ENCODE peak calls at places on chromosome X, in seven cellular contexts. H is ELR, Y is activated B cell treated with CpG ODN at 0.5 μM for 24 hours, A is pons, I is T-helper 2 cell, T is NCI-H1436, L is T-helper 1 cell. V is an unnamed sample.

GRCh38 chrX:24760601-24761000 is 66.9 kb downstream of the POLA1 start:
- DNase-seq in H (peak; percentile 4), Y (no peak), A (no peak), I (no peak), T (no peak), L (no peak), V (no peak)

GRCh38 chrX:39149761-39150160 is 348.5 kb downstream of the MID1IP1 start:
- DNase-seq in H (peak; percentile 23), Y (peak; percentile 42), A (peak; percentile 60), I (peak; percentile 17), T (peak; percentile 48), L (peak; percentile 24), V (peak; percentile 71)

GRCh38 chrX:7027071-7027470 is 120.4 kb upstream of the STS start:
- DNase-seq in H (no peak), Y (no peak), A (no peak), I (no peak), T (no peak), L (no peak), V (no peak)

GRCh38 chrX:45232139-45232538 is 31.5 kb upstream of the DIPK2B start:
- DNase-seq in H (no peak), Y (no peak), A (no peak), I (no peak), T (no peak), L (no peak), V (no peak)

GRCh38 chrX:20432048-20432447 is 165.3 kb upstream of the RPS6KA3 start:
- DNase-seq in H (peak; percentile 62), Y (no peak), A (no peak), I (no peak), T (no peak), L (no peak), V (no peak)

GRCh38 chrX:104254442-104255115 is at the start of gene ESX1:
- DNase-seq in H (no peak), Y (no peak), A (no peak), I (no peak), T (no peak), L (no peak), V (peak; percentile 33)

GRCh38 chrX:20382518-20383291 is 116.0 kb upstream of the RPS6KA3 start:
- DNase-seq in H (peak; percentile 14), Y (no peak), A (no peak), I (no peak), T (no peak), L (no peak), V (no peak)

GRCh38 chrX:13028871-13029336 is 15.5 kb downstream of the FAM9C start:
- DNase-seq in H (peak; percentile 29), Y (no peak), A (no peak), I (no peak), T (no peak), L (no peak), V (no peak)

GRCh38 chrX:33307954-33308353 is 96.6 kb upstream of the DMD start:
- DNase-seq in H (no peak), Y (no peak), A (no peak), I (no peak), T (no peak), L (no peak), V (no peak)

GRCh38 chrX:20271186-20271585 is 4.5 kb upstream of the RPS6KA3 start:
- DNase-seq in H (no peak), Y (no peak), A (no peak), I (no peak), T (no peak), L (no peak), V (no peak)

GRCh38 chrX:109954333-109954732 is 48.6 kb upstream of the TMEM164 start:
- DNase-seq in H (peak; percentile 63), Y (no peak), A (no peak), I (no peak), T (no peak), L (no peak), V (no peak)

GRCh38 chrX:130080791-130081367 is 29.4 kb downstream of the ELF4 start:
- DNase-seq in H (no peak), Y (no peak), A (no peak), I (no peak), T (no peak), L (no peak), V (no peak)

GRCh38 chrX:34612036-34612435 is 45.0 kb downstream of the TMEM47 start:
- DNase-seq in H (no peak), Y (no peak), A (no peak), I (no peak), T (no peak), L (no peak), V (no peak)

GRCh38 chrX:13752141-13752540 is 17.6 kb downstream of the OFD1 start:
- DNase-seq in H (peak; percentile 25), Y (no peak), A (no peak), I (no peak), T (no peak), L (no peak), V (no peak)

GRCh38 chrX:30900227-30900626 is 11.2 kb upstream of the TAB3 start:
- DNase-seq in H (no peak), Y (no peak), A (no peak), I (no peak), T (no peak), L (no peak), V (no peak)

GRCh38 chrX:49187526-49187925 is 1.4 kb upstream of the PRICKLE3 start:
- DNase-seq in H (no peak), Y (no peak), A (no peak), I (no peak), T (no peak), L (no peak), V (no peak)

GRCh38 chrX:106007815-106008214 is 30.7 kb downstream of the SERPINA7 start:
- DNase-seq in H (no peak), Y (no peak), A (no peak), I (no peak), T (no peak), L (no peak), V (no peak)

GRCh38 chrX:104284407-104285000 is 29.8 kb upstream of the ESX1 start:
- DNase-seq in H (no peak), Y (no peak), A (no peak), I (no peak), T (no peak), L (no peak), V (peak; percentile 6)

GRCh38 chrX:116239944-116240391 is 69.4 kb downstream of the AGTR2 start:
- DNase-seq in H (peak; percentile 73), Y (no peak), A (no peak), I (no peak), T (no peak), L (no peak), V (no peak)

GRCh38 chrX:16770970-16771482 is 15.2 kb upstream of the TXLNG start:
- DNase-seq in H (no peak), Y (no peak), A (no peak), I (no peak), T (no peak), L (no peak), V (no peak)

GRCh38 chrX:20857746-20858145 is 516.5 kb upstream of the CNKSR2 start:
- DNase-seq in H (no peak), Y (no peak), A (peak; percentile 91), I (no peak), T (no peak), L (no peak), V (no peak)

GRCh38 chrX:108582151-108582550 is 142.5 kb downstream of the COL4A5 start:
- DNase-seq in H (no peak), Y (no peak), A (peak; percentile 95), I (no peak), T (no peak), L (no peak), V (no peak)

GRCh38 chrX:9318213-9318612 is 146.6 kb upstream of the TBL1X start:
- DNase-seq in H (no peak), Y (no peak), A (no peak), I (no peak), T (no peak), L (no peak), V (no peak)

GRCh38 chrX:38275615-38276014 is 51.7 kb downstream of the RPGR start:
- DNase-seq in H (peak; percentile 88), Y (no peak), A (no peak), I (no peak), T (no peak), L (no peak), V (no peak)

V was measured in nephron progenitor cell.